ENCODE peak calls at places on chromosomes 16 and 17, in ten cellular contexts. One of them, this sample, is unnamed.

GRCh38 chr16:90026135-90026534 is 6.9 kb upstream of the DBNDD1 start:
- DNase-seq in endothelial cell of umbilical vein: no peak
- DNase-seq in heart left ventricle: no peak
- DNase-seq in vagina: no peak
- DNase-seq in A673: no peak
- DNase-seq in right lobe of liver: no peak
- DNase-seq in IMR-90: no peak
- DNase-seq in AG04449: no peak
- DNase-seq in A549: no peak
- DNase-seq in transverse colon: no peak
- DNase-seq in this sample: no peak

GRCh38 chr16:88920618-88921602 is 54.5 kb upstream of the PABPN1L start:
- DNase-seq in endothelial cell of umbilical vein: peak
- DNase-seq in heart left ventricle: peak
- DNase-seq in vagina: no peak
- DNase-seq in A673: peak
- DNase-seq in right lobe of liver: no peak
- DNase-seq in IMR-90: peak
- DNase-seq in AG04449: no peak
- DNase-seq in A549: no peak
- DNase-seq in transverse colon: peak
- DNase-seq in this sample: peak

GRCh38 chr16:89104930-89105571 is 11.4 kb downstream of the ACSF3 start:
- DNase-seq in endothelial cell of umbilical vein: no peak
- DNase-seq in heart left ventricle: no peak
- DNase-seq in vagina: no peak
- DNase-seq in A673: no peak
- DNase-seq in right lobe of liver: no peak
- DNase-seq in IMR-90: no peak
- DNase-seq in AG04449: no peak
- DNase-seq in A549: no peak
- DNase-seq in transverse colon: no peak
- DNase-seq in this sample: no peak

GRCh38 chr17:16511515-16511914 is 19.5 kb upstream of the LRRC75A start:
- DNase-seq in endothelial cell of umbilical vein: no peak
- DNase-seq in heart left ventricle: no peak
- DNase-seq in vagina: no peak
- DNase-seq in A673: no peak
- DNase-seq in right lobe of liver: no peak
- DNase-seq in IMR-90: no peak
- DNase-seq in AG04449: no peak
- DNase-seq in A549: no peak
- DNase-seq in transverse colon: no peak
- DNase-seq in this sample: no peak

GRCh38 chr17:77125432-77125901 is 15.3 kb upstream of the SEC14L1 start:
- DNase-seq in endothelial cell of umbilical vein: peak
- DNase-seq in heart left ventricle: no peak
- DNase-seq in vagina: no peak
- DNase-seq in A673: peak
- DNase-seq in right lobe of liver: no peak
- DNase-seq in IMR-90: peak
- DNase-seq in AG04449: no peak
- DNase-seq in A549: peak
- DNase-seq in transverse colon: no peak
- DNase-seq in this sample: peak

GRCh38 chr17:60134396-60135159 is 15.2 kb upstream of the CA4 start:
- DNase-seq in endothelial cell of umbilical vein: peak
- DNase-seq in heart left ventricle: no peak
- DNase-seq in vagina: no peak
- DNase-seq in A673: no peak
- DNase-seq in right lobe of liver: peak
- DNase-seq in IMR-90: peak
- DNase-seq in AG04449: no peak
- DNase-seq in A549: no peak
- DNase-seq in transverse colon: no peak
- DNase-seq in this sample: peak

GRCh38 chr16:89077076-89077475 is 16.6 kb upstream of the ACSF3 start:
- DNase-seq in endothelial cell of umbilical vein: no peak
- DNase-seq in heart left ventricle: no peak
- DNase-seq in vagina: no peak
- DNase-seq in A673: no peak
- DNase-seq in right lobe of liver: no peak
- DNase-seq in IMR-90: no peak
- DNase-seq in AG04449: no peak
- DNase-seq in A549: no peak
- DNase-seq in transverse colon: no peak
- DNase-seq in this sample: no peak

GRCh38 chr17:4956493-4957061 is 5.7 kb downstream of the ENO3 start:
- DNase-seq in endothelial cell of umbilical vein: no peak
- DNase-seq in heart left ventricle: no peak
- DNase-seq in vagina: no peak
- DNase-seq in A673: no peak
- DNase-seq in right lobe of liver: no peak
- DNase-seq in IMR-90: no peak
- DNase-seq in AG04449: no peak
- DNase-seq in A549: no peak
- DNase-seq in transverse colon: no peak
- DNase-seq in this sample: no peak

GRCh38 chr16:29820730-29821662 is 734 bp downstream of the MVP start:
- DNase-seq in endothelial cell of umbilical vein: no peak
- DNase-seq in heart left ventricle: peak
- DNase-seq in vagina: peak
- DNase-seq in A673: no peak
- DNase-seq in right lobe of liver: peak
- DNase-seq in IMR-90: no peak
- DNase-seq in AG04449: no peak
- DNase-seq in A549: peak
- DNase-seq in transverse colon: peak
- DNase-seq in this sample: peak

GRCh38 chr17:44935116-44935515 is 12.5 kb downstream of the KIF18B start:
- DNase-seq in endothelial cell of umbilical vein: no peak
- DNase-seq in heart left ventricle: no peak
- DNase-seq in vagina: no peak
- DNase-seq in A673: no peak
- DNase-seq in right lobe of liver: no peak
- DNase-seq in IMR-90: no peak
- DNase-seq in AG04449: no peak
- DNase-seq in A549: no peak
- DNase-seq in transverse colon: no peak
- DNase-seq in this sample: no peak

GRCh38 chr17:12094336-12094735 is 73.7 kb downstream of the MAP2K4 start:
- DNase-seq in endothelial cell of umbilical vein: no peak
- DNase-seq in heart left ventricle: no peak
- DNase-seq in vagina: no peak
- DNase-seq in A673: no peak
- DNase-seq in right lobe of liver: no peak
- DNase-seq in IMR-90: no peak
- DNase-seq in AG04449: no peak
- DNase-seq in A549: no peak
- DNase-seq in transverse colon: no peak
- DNase-seq in this sample: no peak
- H3K4me3 ChIP-seq in endothelial cell of umbilical vein: no peak
- H3K4me3 ChIP-seq in heart left ventricle: no peak
- H3K4me3 ChIP-seq in vagina: no peak
- H3K4me3 ChIP-seq in A673: no peak
- H3K4me3 ChIP-seq in right lobe of liver: no peak
- H3K4me3 ChIP-seq in IMR-90: no peak
- H3K4me3 ChIP-seq in AG04449: no peak
- H3K4me3 ChIP-seq in A549: no peak
- H3K4me3 ChIP-seq in transverse colon: no peak
- H3K4me3 ChIP-seq in this sample: no peak

GRCh38 chr17:19328441-19329061 is 34.0 kb downstream of the B9D1 start:
- DNase-seq in endothelial cell of umbilical vein: no peak
- DNase-seq in heart left ventricle: no peak
- DNase-seq in vagina: no peak
- DNase-seq in A673: no peak
- DNase-seq in right lobe of liver: peak
- DNase-seq in IMR-90: no peak
- DNase-seq in AG04449: no peak
- DNase-seq in A549: no peak
- DNase-seq in transverse colon: no peak
- DNase-seq in this sample: no peak

GRCh38 chr17:19329136-19329535 is 33.4 kb downstream of the B9D1 start:
- DNase-seq in endothelial cell of umbilical vein: no peak
- DNase-seq in heart left ventricle: no peak
- DNase-seq in vagina: no peak
- DNase-seq in A673: no peak
- DNase-seq in right lobe of liver: peak
- DNase-seq in IMR-90: no peak
- DNase-seq in AG04449: no peak
- DNase-seq in A549: no peak
- DNase-seq in transverse colon: no peak
- DNase-seq in this sample: no peak

GRCh38 chr17:19329839-19330238 is 32.7 kb downstream of the B9D1 start:
- DNase-seq in endothelial cell of umbilical vein: no peak
- DNase-seq in heart left ventricle: no peak
- DNase-seq in vagina: no peak
- DNase-seq in A673: no peak
- DNase-seq in right lobe of liver: peak
- DNase-seq in IMR-90: no peak
- DNase-seq in AG04449: no peak
- DNase-seq in A549: no peak
- DNase-seq in transverse colon: no peak
- DNase-seq in this sample: no peak

GRCh38 chr17:19325542-19325941 is 37.0 kb downstream of the B9D1 start:
- DNase-seq in endothelial cell of umbilical vein: no peak
- DNase-seq in heart left ventricle: no peak
- DNase-seq in vagina: no peak
- DNase-seq in A673: no peak
- DNase-seq in right lobe of liver: no peak
- DNase-seq in IMR-90: no peak
- DNase-seq in AG04449: no peak
- DNase-seq in A549: no peak
- DNase-seq in transverse colon: no peak
- DNase-seq in this sample: no peak

GRCh38 chr17:19327039-19327776 is 35.3 kb downstream of the B9D1 start:
- DNase-seq in endothelial cell of umbilical vein: no peak
- DNase-seq in heart left ventricle: no peak
- DNase-seq in vagina: no peak
- DNase-seq in A673: no peak
- DNase-seq in right lobe of liver: peak
- DNase-seq in IMR-90: peak
- DNase-seq in AG04449: peak
- DNase-seq in A549: peak
- DNase-seq in transverse colon: no peak
- DNase-seq in this sample: peak
- TF ChIP-seq CTCF in endothelial cell of umbilical vein: no peak
- TF ChIP-seq CTCF in heart left ventricle: no peak
- TF ChIP-seq CTCF in vagina: no peak
- TF ChIP-seq CTCF in A673: no peak
- TF ChIP-seq CTCF in right lobe of liver: no peak
- TF ChIP-seq CTCF in IMR-90: no peak
- TF ChIP-seq CTCF in AG04449: no peak
- TF ChIP-seq CTCF in A549: no peak
- TF ChIP-seq CTCF in transverse colon: no peak
- TF ChIP-seq CTCF in this sample: no peak

GRCh38 chr17:72590882-72591499 is 470.2 kb downstream of the SOX9 start:
- DNase-seq in endothelial cell of umbilical vein: no peak
- DNase-seq in heart left ventricle: no peak
- DNase-seq in vagina: no peak
- DNase-seq in A673: no peak
- DNase-seq in right lobe of liver: no peak
- DNase-seq in IMR-90: no peak
- DNase-seq in AG04449: no peak
- DNase-seq in A549: peak
- DNase-seq in transverse colon: no peak
- DNase-seq in this sample: no peak

GRCh38 chr17:72591500-72592241 is 470.9 kb downstream of the SOX9 start:
- DNase-seq in endothelial cell of umbilical vein: no peak
- DNase-seq in heart left ventricle: no peak
- DNase-seq in vagina: no peak
- DNase-seq in A673: peak
- DNase-seq in right lobe of liver: no peak
- DNase-seq in IMR-90: no peak
- DNase-seq in AG04449: no peak
- DNase-seq in A549: no peak
- DNase-seq in transverse colon: no peak
- DNase-seq in this sample: peak

GRCh38 chr17:72588961-72589360 is 468.1 kb downstream of the SOX9 start:
- DNase-seq in endothelial cell of umbilical vein: no peak
- DNase-seq in heart left ventricle: no peak
- DNase-seq in vagina: no peak
- DNase-seq in A673: no peak
- DNase-seq in right lobe of liver: no peak
- DNase-seq in IMR-90: peak
- DNase-seq in AG04449: no peak
- DNase-seq in A549: peak
- DNase-seq in transverse colon: peak
- DNase-seq in this sample: no peak

GRCh38 chr17:72588561-72588960 is 467.7 kb downstream of the SOX9 start:
- DNase-seq in endothelial cell of umbilical vein: no peak
- DNase-seq in heart left ventricle: no peak
- DNase-seq in vagina: no peak
- DNase-seq in A673: no peak
- DNase-seq in right lobe of liver: no peak
- DNase-seq in IMR-90: no peak
- DNase-seq in AG04449: no peak
- DNase-seq in A549: no peak
- DNase-seq in transverse colon: no peak
- DNase-seq in this sample: no peak

DNA sequence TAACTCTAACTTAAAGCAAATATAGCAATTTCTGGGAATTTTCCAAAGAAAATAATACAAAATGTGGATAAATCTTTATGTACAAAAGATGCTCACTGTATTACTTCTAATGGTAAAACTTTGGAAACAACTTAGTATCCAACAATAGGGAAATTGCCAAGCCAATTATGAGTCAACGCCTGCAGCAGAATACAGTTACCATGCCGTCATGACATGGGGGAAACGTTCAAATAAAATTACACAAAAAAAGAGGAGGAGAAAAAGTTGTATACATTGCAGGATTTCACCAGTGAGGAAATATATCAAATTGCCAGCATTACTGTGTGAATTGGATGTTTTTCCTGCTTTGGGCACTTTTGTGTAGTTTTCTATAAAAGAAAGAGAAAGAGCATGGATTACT is 469.6 kb downstream of the SOX9 start:
- DNase-seq in endothelial cell of umbilical vein: no peak
- DNase-seq in heart left ventricle: no peak
- DNase-seq in vagina: no peak
- DNase-seq in A673: no peak
- DNase-seq in right lobe of liver: no peak
- DNase-seq in IMR-90: peak
- DNase-seq in AG04449: no peak
- DNase-seq in A549: peak
- DNase-seq in transverse colon: no peak
- DNase-seq in this sample: peak
- H3K4me3 ChIP-seq in endothelial cell of umbilical vein: no peak
- H3K4me3 ChIP-seq in heart left ventricle: peak
- H3K4me3 ChIP-seq in vagina: no peak
- H3K4me3 ChIP-seq in A673: no peak
- H3K4me3 ChIP-seq in right lobe of liver: no peak
- H3K4me3 ChIP-seq in IMR-90: peak
- H3K4me3 ChIP-seq in AG04449: peak
- H3K4me3 ChIP-seq in A549: peak
- H3K4me3 ChIP-seq in transverse colon: peak
- H3K4me3 ChIP-seq in this sample: peak

DNA sequence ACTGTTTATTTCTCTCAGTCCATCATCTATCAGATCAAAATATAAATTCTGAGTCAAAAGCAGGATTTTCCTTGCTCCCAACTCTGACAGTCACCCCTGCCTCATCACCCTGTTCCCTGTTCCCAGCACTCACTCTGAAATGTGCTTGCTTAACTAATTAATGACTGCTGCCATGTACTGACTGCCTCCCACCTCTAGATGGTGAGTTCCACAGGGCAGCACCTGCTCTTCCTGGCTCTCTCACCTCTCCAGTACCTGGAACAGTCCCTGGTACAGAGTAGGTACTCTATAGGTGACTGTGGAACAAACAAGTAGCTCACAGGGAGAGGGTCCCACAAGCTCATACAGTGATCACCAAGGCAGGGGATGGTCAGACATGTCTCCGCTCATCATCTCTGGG is 114.3 kb upstream of the C16orf82 start:
- DNase-seq in endothelial cell of umbilical vein: no peak
- DNase-seq in heart left ventricle: no peak
- DNase-seq in vagina: no peak
- DNase-seq in A673: no peak
- DNase-seq in right lobe of liver: no peak
- DNase-seq in IMR-90: no peak
- DNase-seq in AG04449: no peak
- DNase-seq in A549: no peak
- DNase-seq in transverse colon: no peak
- DNase-seq in this sample: no peak
- TF ChIP-seq CTCF in endothelial cell of umbilical vein: no peak
- TF ChIP-seq CTCF in heart left ventricle: no peak
- TF ChIP-seq CTCF in vagina: no peak
- TF ChIP-seq CTCF in A673: no peak
- TF ChIP-seq CTCF in right lobe of liver: no peak
- TF ChIP-seq CTCF in IMR-90: no peak
- TF ChIP-seq CTCF in AG04449: no peak
- TF ChIP-seq CTCF in A549: no peak
- TF ChIP-seq CTCF in transverse colon: no peak
- TF ChIP-seq CTCF in this sample: no peak